ENCODE peak calls at places on chromosome 1, in nine cellular contexts. F is pancreas, X is T1000, E is GM12891, H is HuH-7, Z is skeletal muscle cell, L is GM23248, I is HT1080, U is brain microvascular endothelial cell. D is an unnamed sample.

GRCh38 chr1:59146651-59147358 is 150.1 kb upstream of the FGGY start:
- DNase-seq in F (peak; percentile 85), X (no peak), E (peak; percentile 54), H (peak; percentile 58), Z (no peak), L (peak; percentile 62), I (no peak), U (no peak), D (peak; percentile 9)

GRCh38 chr1:160136926-160137200 is 14.5 kb upstream of the ATP1A4 start:
- DNase-seq in F (no peak), X (no peak), E (no peak), H (no peak), Z (no peak), L (no peak), I (no peak), U (no peak), D (no peak)

GRCh38 chr1:117512728-117513321 is 93.0 kb upstream of the TENT5C start:
- DNase-seq in F (no peak), X (no peak), E (no peak), H (no peak), Z (no peak), L (peak; percentile 58), I (no peak), U (no peak), D (peak; percentile 20)

GRCh38 chr1:169577981-169578738 is 8.1 kb downstream of the F5 start:
- DNase-seq in F (no peak), X (no peak), E (no peak), H (no peak), Z (no peak), L (no peak), I (no peak), U (no peak), D (no peak)

GRCh38 chr1:227923353-227924167 is 24.2 kb downstream of the WNT9A start:
- DNase-seq in F (no peak), X (no peak), E (no peak), H (no peak), Z (no peak), L (no peak), I (no peak), U (no peak), D (no peak)

GRCh38 chr1:111471012-111471411 is 2.8 kb upstream of the C1orf162 start:
- DNase-seq in F (no peak), X (no peak), E (no peak), H (no peak), Z (no peak), L (no peak), I (no peak), U (no peak), D (no peak)

GRCh38 chr1:236823559-236823958 is 28.5 kb downstream of the MTR start:
- DNase-seq in F (no peak), X (no peak), E (no peak), H (no peak), Z (no peak), L (no peak), I (no peak), U (no peak), D (no peak)

GRCh38 chr1:228334954-228335353 is 71.7 kb downstream of the TRIM11 start:
- DNase-seq in F (peak; percentile 31), X (no peak), E (no peak), H (no peak), Z (no peak), L (no peak), I (no peak), U (no peak), D (no peak)

GRCh38 chr1:5522605-5523145 is 469.6 kb downstream of the NPHP4 start:
- DNase-seq in F (no peak), X (no peak), E (no peak), H (no peak), Z (no peak), L (no peak), I (no peak), U (no peak), D (no peak)

GRCh38 chr1:22751124-22751531 is 40.5 kb downstream of the EPHB2 start:
- DNase-seq in F (peak; percentile 67), X (no peak), E (no peak), H (no peak), Z (no peak), L (no peak), I (no peak), U (no peak), D (peak; percentile 13)

GRCh38 chr1:32904797-32905196 is 3.6 kb upstream of the TMEM54 start:
- DNase-seq in F (no peak), X (no peak), E (no peak), H (no peak), Z (no peak), L (no peak), I (no peak), U (no peak), D (no peak)

GRCh38 chr1:70411360-70411844 is 334 bp downstream of the CTH start:
- DNase-seq in F (no peak), X (no peak), E (no peak), H (peak; percentile 18), Z (no peak), L (peak; percentile 70), I (no peak), U (no peak), D (no peak)

GRCh38 chr1:219664310-219665029 is 51.6 kb upstream of the ZC3H11B start:
- DNase-seq in F (no peak), X (no peak), E (no peak), H (no peak), Z (no peak), L (no peak), I (no peak), U (no peak), D (no peak)